ENCODE peak calls at places on chromosomes 7 and 10, in ten cellular contexts. K is suprapubic skin, U is upper lobe of left lung, M is K562, F is endothelial cell of umbilical vein, W is vagina, P is stomach, N is transverse colon, Q is breast epithelium, X is GM12878. V is an unnamed sample. For H3K4me1, the result is how much of the 10 kb centered on the place peaks cover.

GRCh38 chr10:91163269-91163708 is 57.2 kb upstream of the PCGF5 start:
- DNase-seq in M (peak), U (peak), W (no peak), X (no peak), K (peak), F (peak), N (peak), P (peak), Q (peak), V (no peak)

GRCh38 chr7:379456-380225 is 89.7 kb downstream of the FOXL3 start:
- DNase-seq in U (peak), K (peak), X (no peak), N (peak), W (no peak), P (peak), M (peak), F (no peak), Q (peak), V (no peak)

GRCh38 chr7:17674166-17674955 is 265.9 kb downstream of the SNX13 start:
- DNase-seq in K (no peak), Q (peak), W (no peak), M (no peak), X (no peak), F (no peak), P (no peak), N (no peak), U (no peak), V (no peak)

GRCh38 chr7:15561840-15562239 is at the start of gene AGMO:
- DNase-seq in X (no peak), F (peak), M (no peak), W (no peak), P (no peak), U (no peak), Q (no peak), K (peak), N (peak), V (no peak)

GRCh38 chr10:113562108-113562507 is 9.3 kb downstream of the HABP2 start:
- DNase-seq in P (no peak), W (no peak), Q (no peak), U (no peak), X (no peak), M (no peak), K (no peak), N (no peak), F (no peak), V (no peak)

GRCh38 chr10:74874649-74875048 is 48.2 kb downstream of the KAT6B start:
- DNase-seq in X (no peak), U (no peak), F (no peak), K (no peak), M (no peak), N (no peak), Q (no peak), P (no peak), W (no peak), V (no peak)

GRCh38 chr10:112183329-112184051 is at the start of gene GPAM:
- DNase-seq in F (peak), K (peak), M (peak), U (peak), X (peak), W (peak), P (peak), N (peak), Q (peak), V (peak)

GRCh38 chr10:100748251-100749058 is 3.1 kb downstream of the PAX2 start:
- DNase-seq in Q (no peak), U (peak), X (no peak), W (no peak), N (no peak), F (no peak), K (no peak), P (no peak), M (no peak), V (no peak)

GRCh38 chr7:116271161-116271979 is 61.0 kb downstream of the TES start:
- DNase-seq in P (no peak), F (no peak), W (no peak), K (no peak), N (no peak), M (no peak), X (no peak), U (no peak), Q (no peak), V (no peak)

GRCh38 chr10:86401588-86402282 is 35.1 kb upstream of the GRID1 start:
- DNase-seq in W (no peak), K (no peak), X (no peak), U (no peak), N (peak), Q (no peak), P (no peak), F (no peak), M (no peak), V (no peak)

GRCh38 chr7:932651-932975 is 21.9 kb downstream of the ADAP1 start:
- DNase-seq in U (peak), P (no peak), W (no peak), K (peak), F (no peak), X (no peak), N (no peak), M (no peak), Q (no peak), V (no peak)

GRCh38 chr10:78952686-78953085 is 116.1 kb upstream of the ZMIZ1 start:
- DNase-seq in W (no peak), K (no peak), X (no peak), U (no peak), M (no peak), P (no peak), N (no peak), F (no peak), Q (no peak), V (no peak)

DNA sequence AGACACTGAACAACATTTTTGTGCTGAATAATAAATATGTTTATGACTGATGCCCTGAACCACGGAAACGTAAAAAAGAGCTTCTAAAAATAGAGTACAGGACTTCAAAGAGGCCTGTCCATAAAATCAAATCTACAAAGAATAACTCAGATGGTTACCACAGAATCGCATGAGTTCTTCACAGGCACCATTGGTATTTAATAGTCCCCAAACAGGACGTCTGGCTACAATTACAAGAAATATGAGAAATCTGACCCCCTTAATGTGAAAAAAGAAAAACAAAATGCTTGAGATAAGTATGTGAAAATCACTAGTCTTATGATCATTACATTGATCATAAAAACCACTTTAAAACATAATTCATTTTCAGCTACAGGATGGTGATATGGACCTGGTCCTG is 20.8 kb downstream of the CYTH3 start:
- DNase-seq in W (no peak), F (no peak), N (no peak), K (no peak), U (no peak), M (no peak), P (no peak), Q (no peak), X (no peak), V (no peak)
- H3K4me1 ChIP-seq in W (half or more), F (under half), N (under half), K (under half), U (under half), M (under half), P (under half), Q (under half), X (under half), V (half or more)

GRCh38 chr10:70461397-70462348 is 16.9 kb upstream of the PALD1 start:
- DNase-seq in P (peak), Q (peak), X (no peak), W (no peak), M (peak), U (no peak), F (peak), N (peak), K (no peak), V (no peak)
- TF ChIP-seq CTCF in P (peak), Q (peak), X (peak), W (peak), M (peak), U (peak), F (peak), N (peak), K (peak), V (peak)

GRCh38 chr10:80507484-80507880 is 30.2 kb upstream of the SH2D4B start:
- DNase-seq in P (no peak), W (no peak), Q (no peak), U (no peak), F (no peak), N (no peak), K (no peak), M (no peak), X (no peak), V (no peak)

GRCh38 chr10:80506836-80507483 is 30.7 kb upstream of the SH2D4B start:
- DNase-seq in Q (no peak), M (no peak), F (no peak), N (no peak), X (no peak), P (no peak), U (no peak), K (no peak), W (no peak), V (no peak)

GRCh38 chr10:80511984-80512634 is 25.6 kb upstream of the SH2D4B start:
- DNase-seq in X (no peak), W (no peak), P (no peak), U (no peak), F (no peak), K (no peak), N (no peak), M (no peak), Q (no peak), V (no peak)

GRCh38 chr10:80509108-80509402 is 28.6 kb upstream of the SH2D4B start:
- DNase-seq in Q (no peak), W (no peak), P (no peak), U (no peak), K (no peak), N (no peak), X (no peak), M (no peak), F (no peak), V (no peak)

GRCh38 chr10:80509403-80510161 is 28.1 kb upstream of the SH2D4B start:
- DNase-seq in X (no peak), M (no peak), W (no peak), U (no peak), F (peak), K (no peak), P (no peak), Q (no peak), N (no peak), V (no peak)
- TF ChIP-seq POLR2AphosphoS5 in X (no peak), M (no peak), W (peak), U (peak), F (peak), K (no peak), P (no peak), Q (no peak), N (no peak), V (peak)

GRCh38 chr10:34181545-34182300 is 633.4 kb downstream of the PARD3 start:
- DNase-seq in U (no peak), F (peak), M (no peak), X (no peak), K (no peak), N (no peak), P (no peak), W (no peak), Q (no peak), V (no peak)

GRCh38 chr10:34178756-34179155 is 636.3 kb downstream of the PARD3 start:
- DNase-seq in N (no peak), F (no peak), Q (no peak), X (no peak), U (no peak), M (no peak), W (no peak), P (no peak), K (no peak), V (no peak)

GRCh38 chr10:34178196-34178595 is 636.9 kb downstream of the PARD3 start:
- DNase-seq in K (no peak), Q (no peak), P (no peak), N (no peak), M (no peak), X (no peak), F (no peak), U (no peak), W (no peak), V (no peak)

GRCh38 chr10:34180749-34181148 is 634.3 kb downstream of the PARD3 start:
- DNase-seq in M (no peak), Q (no peak), F (no peak), W (no peak), N (no peak), K (no peak), P (no peak), X (no peak), U (no peak), V (no peak)

GRCh38 chr10:34179280-34179679 is 635.8 kb downstream of the PARD3 start:
- DNase-seq in F (no peak), U (no peak), P (no peak), Q (no peak), W (no peak), X (no peak), K (no peak), N (no peak), M (no peak), V (no peak)
- H3K4me1 ChIP-seq in F (under half), U (under half), P (under half), Q (under half), W (under half), X (under half), K (under half), N (under half), M (under half), V (under half)

GRCh38 chr7:37921340-37921805 is 933 bp downstream of the EPDR1 start:
- DNase-seq in F (no peak), W (no peak), X (no peak), Q (no peak), P (no peak), U (no peak), N (peak), K (no peak), M (peak), V (no peak)
- TF ChIP-seq CTCF in F (no peak), W (no peak), X (peak), Q (no peak), P (no peak), U (no peak), N (no peak), K (no peak), M (no peak), V (no peak)

GRCh38 chr7:129144834-129145668 is 544 bp downstream of the TSPAN33 start:
- DNase-seq in X (no peak), Q (no peak), K (no peak), F (no peak), P (no peak), M (peak), W (no peak), U (no peak), N (no peak), V (no peak)

GRCh38 chr7:129146237-129146979 is 1.9 kb downstream of the TSPAN33 start:
- DNase-seq in X (peak), N (no peak), M (no peak), K (no peak), Q (no peak), P (no peak), F (no peak), U (no peak), W (no peak), V (no peak)

GRCh38 chr7:129143724-129144094 is 798 bp upstream of the TSPAN33 start:
- DNase-seq in K (no peak), N (no peak), M (no peak), F (no peak), Q (no peak), P (no peak), U (no peak), X (no peak), W (no peak), V (no peak)

GRCh38 chr7:129147723-129148122 is 3.2 kb downstream of the TSPAN33 start:
- DNase-seq in U (no peak), K (no peak), N (no peak), Q (no peak), M (no peak), W (no peak), F (no peak), P (no peak), X (no peak), V (no peak)

DNA sequence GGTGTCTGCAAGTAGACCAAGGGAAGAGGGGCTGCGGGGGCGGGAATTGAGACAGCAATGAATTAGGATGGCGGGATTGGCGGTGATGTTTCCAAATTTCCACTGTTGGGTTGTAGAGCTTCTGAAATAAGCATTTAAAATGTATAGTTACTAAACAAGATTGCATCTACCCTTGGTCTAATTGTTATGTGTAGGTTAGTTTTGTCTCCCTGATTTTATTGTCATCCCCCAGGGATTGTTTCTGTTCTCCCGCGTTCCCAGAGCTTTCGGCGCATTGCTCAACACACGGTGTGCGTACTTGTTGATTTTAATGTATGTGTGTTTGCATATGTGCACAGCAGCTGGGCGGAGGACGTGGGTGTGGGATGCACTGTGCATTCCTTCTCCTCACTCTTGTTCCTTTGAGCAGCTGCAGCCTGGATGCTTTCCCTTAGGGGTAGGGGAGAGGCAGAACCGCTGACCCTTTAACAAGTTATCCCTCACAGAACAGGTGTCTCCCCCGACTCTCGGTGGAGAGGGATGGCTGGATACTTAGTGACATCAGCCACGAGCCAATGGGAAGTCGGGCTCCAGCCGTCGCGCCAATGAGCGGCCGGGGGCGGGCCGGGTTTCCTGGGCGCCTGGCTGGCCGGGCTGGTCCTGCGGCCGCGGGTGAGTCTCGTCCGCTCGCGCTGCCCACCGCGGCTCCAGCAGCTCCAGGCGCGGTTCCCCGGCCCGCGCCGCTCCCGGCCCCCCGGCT is at the start of gene TSPAN33:
- DNase-seq in Q (peak), K (no peak), X (no peak), F (peak), M (peak), U (peak), N (peak), W (no peak), P (peak), V (peak)
- TF ChIP-seq POLR2AphosphoS5 in Q (no peak), K (no peak), X (no peak), F (no peak), M (no peak), U (no peak), N (no peak), W (no peak), P (no peak), V (no peak)

GRCh38 chr10:72330059-72330426 is 24.7 kb downstream of the DNAJB12 start:
- DNase-seq in P (no peak), M (no peak), N (no peak), X (no peak), W (no peak), F (no peak), U (no peak), K (no peak), Q (no peak), V (no peak)
- H3K4me1 ChIP-seq in P (half or more), M (under half), N (under half), X (half or more), W (half or more), F (under half), U (half or more), K (half or more), Q (under half), V (half or more)